ENCODE peak calls at places on chromosome 21, in six cellular contexts. R, C, D, W, X and G are unnamed samples.

GRCh38 chr21:27802816-27803475 is 836.1 kb upstream of the ADAMTS5 start:
- DNase-seq in R (no peak), C (no peak), D (no peak), W (no peak), X (peak), G (peak)

GRCh38 chr21:35737899-35738341 is 322.4 kb downstream of the SETD4 start:
- DNase-seq in R (peak), C (peak), D (no peak), W (no peak), X (peak), G (no peak)

GRCh38 chr21:42289926-42290325 is 25.3 kb downstream of the TFF3 start:
- DNase-seq in R (peak), C (peak), D (no peak), W (no peak), X (no peak), G (no peak)

GRCh38 chr21:39738566-39738965 is 6.4 kb upstream of the IGSF5 start:
- DNase-seq in R (no peak), C (no peak), D (no peak), W (no peak), X (no peak), G (no peak)

GRCh38 chr21:25708467-25709065 is 26.1 kb downstream of the ATP5PF start:
- DNase-seq in R (no peak), C (no peak), D (no peak), W (no peak), X (peak), G (peak)

GRCh38 chr21:25908495-25908894 is 173.7 kb downstream of the GABPA start:
- DNase-seq in R (no peak), C (no peak), D (no peak), W (no peak), X (no peak), G (no peak)

GRCh38 chr21:41227357-41228005 is 59.5 kb downstream of the BACE2 start:
- DNase-seq in R (no peak), C (no peak), D (no peak), W (no peak), X (no peak), G (no peak)

GRCh38 chr21:43188181-43188580 is 19.4 kb downstream of the CRYAA start:
- DNase-seq in R (no peak), C (no peak), D (peak), W (peak), X (no peak), G (no peak)

GRCh38 chr21:46118305-46118870 is 20.5 kb downstream of the COL6A2 start:
- DNase-seq in R (peak), C (peak), D (peak), W (peak), X (no peak), G (no peak)

GRCh38 chr21:35045539-35046222 is 3.4 kb downstream of the RUNX1 start:
- DNase-seq in R (no peak), C (no peak), D (no peak), W (no peak), X (no peak), G (no peak)

GRCh38 chr21:34930971-34931370 is 118.1 kb downstream of the RUNX1 start:
- DNase-seq in R (no peak), C (no peak), D (no peak), W (no peak), X (peak), G (peak)

GRCh38 chr21:36035381-36035791 is 24.9 kb downstream of the SETD4 start:
- DNase-seq in R (no peak), C (no peak), D (no peak), W (no peak), X (no peak), G (no peak)

GRCh38 chr21:28937737-28938136 is 54.9 kb downstream of the LTN1 start:
- DNase-seq in R (no peak), C (no peak), D (no peak), W (no peak), X (no peak), G (no peak)

GRCh38 chr21:16605588-16605987 is 875.8 kb downstream of the USP25 start:
- DNase-seq in R (no peak), C (no peak), D (no peak), W (no peak), X (no peak), G (no peak)

GRCh38 chr21:24220466-24220865 is 1386.8 kb downstream of the MRPL39 start:
- DNase-seq in R (no peak), C (no peak), D (no peak), W (no peak), X (no peak), G (no peak)

GRCh38 chr21:16969636-16970035 is 543.2 kb upstream of the CXADR start:
- DNase-seq in R (no peak), C (no peak), D (no peak), W (no peak), X (no peak), G (no peak)

DNA sequence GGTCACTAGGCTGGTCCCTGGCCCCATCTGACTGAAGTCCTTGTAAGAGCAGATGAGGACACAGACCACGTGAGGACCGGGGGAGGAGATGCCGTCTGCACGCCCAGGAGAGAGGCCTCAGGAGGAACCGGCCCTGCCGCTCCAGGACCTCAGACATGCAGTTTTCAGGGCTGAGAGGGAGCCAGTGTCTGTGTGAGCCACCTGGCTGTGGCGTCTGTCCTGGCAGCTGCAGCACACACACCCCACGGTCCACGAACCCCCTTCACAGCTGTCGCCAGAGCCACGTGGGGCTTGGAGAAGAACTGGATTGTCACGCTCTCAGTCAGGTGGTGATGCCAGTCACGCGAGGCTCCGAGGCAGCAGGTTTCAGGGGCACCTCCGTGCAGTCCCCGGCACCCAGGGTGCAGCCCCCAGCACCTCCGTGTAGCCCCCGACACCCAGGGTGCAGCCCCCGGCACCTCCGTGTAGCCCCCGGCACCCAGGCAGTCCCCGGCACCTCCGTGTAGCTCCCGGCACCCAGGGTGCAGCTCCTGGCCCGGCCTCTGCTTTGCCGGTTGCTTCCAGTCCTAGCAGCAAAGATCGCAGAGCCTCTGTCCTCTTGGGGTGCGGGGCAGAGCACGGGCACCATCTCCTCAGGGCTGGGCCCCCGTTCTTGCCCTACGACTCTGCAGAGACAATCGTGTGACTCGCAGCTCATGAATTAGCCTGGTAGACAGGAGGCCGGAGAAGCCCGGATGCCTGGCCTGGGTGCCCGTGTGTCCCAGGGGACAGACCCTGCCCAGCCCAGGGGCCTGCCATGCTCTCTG is 19.0 kb upstream of the SUMO3 start:
- DNase-seq in R (no peak), C (no peak), D (peak), W (no peak), X (peak), G (no peak)
- TF ChIP-seq CTCF in R (no peak), C (no peak), D (no peak), W (no peak), X (no peak), G (no peak)

GRCh38 chr21:33135925-33136324 is 66.0 kb downstream of the OLIG1 start:
- DNase-seq in R (no peak), C (no peak), D (no peak), W (no peak), X (no peak), G (no peak)
- TF ChIP-seq CTCF in R (no peak), C (no peak), D (no peak), W (no peak), X (no peak), G (no peak)

DNA sequence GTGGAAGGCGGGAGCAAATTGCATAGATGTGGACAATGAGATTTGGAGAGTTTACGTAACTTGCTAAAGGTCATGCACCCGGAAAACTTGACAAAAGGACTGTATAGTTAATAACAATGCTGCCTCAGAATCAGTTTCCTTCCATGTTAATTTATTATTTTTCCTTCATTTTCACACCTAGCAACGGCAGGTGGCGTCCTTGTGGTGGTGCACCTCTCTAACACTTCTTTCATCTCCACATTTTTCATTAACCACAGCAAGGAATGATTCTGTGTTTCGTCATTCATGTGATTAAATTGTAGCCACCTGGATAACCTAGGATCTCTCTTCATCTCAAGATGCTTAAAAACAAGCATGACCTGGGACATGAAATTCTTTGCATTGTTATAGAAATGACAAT is 2133.0 kb downstream of the NCAM2 start:
- DNase-seq in R (no peak), C (no peak), D (no peak), W (no peak), X (no peak), G (peak)
- TF ChIP-seq CTCF in R (peak), C (no peak), D (no peak), W (peak), X (no peak), G (peak)

DNA sequence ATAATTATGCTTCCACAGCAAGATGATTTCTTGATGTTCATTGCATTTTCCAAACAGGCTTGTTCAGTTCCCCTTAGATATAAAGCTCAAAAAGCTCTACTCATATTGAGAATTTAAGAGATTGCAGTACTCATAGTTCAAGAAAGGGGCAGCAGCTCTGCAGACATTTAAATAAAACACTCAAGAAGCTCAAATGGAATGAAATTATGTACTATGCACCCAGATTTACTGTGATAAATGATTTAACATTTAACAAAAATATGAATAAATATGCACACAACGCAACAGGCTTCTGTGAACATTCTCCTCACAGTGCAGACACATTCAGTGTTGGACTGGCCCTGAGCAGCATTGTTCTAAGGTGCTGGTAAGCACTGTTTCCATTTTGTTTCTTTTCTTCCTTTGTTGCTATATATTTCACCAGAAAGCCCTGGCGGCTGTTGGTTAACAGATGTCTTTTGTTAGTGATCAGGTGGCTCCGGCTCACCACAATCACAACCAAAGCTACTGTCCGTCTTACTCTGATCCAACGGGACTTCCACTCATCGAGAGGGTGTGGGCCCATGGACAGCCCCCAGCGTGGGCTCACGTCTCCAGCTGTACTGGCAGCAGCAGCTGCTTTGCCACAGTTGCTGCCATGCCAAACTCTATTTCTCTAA is 1440.3 kb downstream of the NCAM2 start:
- DNase-seq in R (no peak), C (no peak), D (no peak), W (no peak), X (no peak), G (no peak)
- TF ChIP-seq CTCF in R (no peak), C (no peak), D (no peak), W (no peak), X (no peak), G (no peak)

GRCh38 chr21:38129711-38130110 is 127.1 kb upstream of the KCNJ15 start:
- DNase-seq in R (no peak), C (no peak), D (no peak), W (no peak), X (no peak), G (no peak)

GRCh38 chr21:38123626-38124025 is 133.2 kb upstream of the KCNJ15 start:
- DNase-seq in R (no peak), C (no peak), D (no peak), W (no peak), X (no peak), G (no peak)

GRCh38 chr21:38120984-38121855 is 135.6 kb upstream of the KCNJ15 start:
- DNase-seq in R (no peak), C (no peak), D (no peak), W (no peak), X (no peak), G (no peak)

GRCh38 chr21:38121888-38122705 is 134.7 kb upstream of the KCNJ15 start:
- DNase-seq in R (no peak), C (no peak), D (no peak), W (no peak), X (no peak), G (peak)

GRCh38 chr21:38126677-38127271 is 130.0 kb upstream of the KCNJ15 start:
- DNase-seq in R (peak), C (peak), D (no peak), W (peak), X (peak), G (peak)
- TF ChIP-seq CTCF in R (peak), C (peak), D (no peak), W (peak), X (peak), G (peak)

DNA sequence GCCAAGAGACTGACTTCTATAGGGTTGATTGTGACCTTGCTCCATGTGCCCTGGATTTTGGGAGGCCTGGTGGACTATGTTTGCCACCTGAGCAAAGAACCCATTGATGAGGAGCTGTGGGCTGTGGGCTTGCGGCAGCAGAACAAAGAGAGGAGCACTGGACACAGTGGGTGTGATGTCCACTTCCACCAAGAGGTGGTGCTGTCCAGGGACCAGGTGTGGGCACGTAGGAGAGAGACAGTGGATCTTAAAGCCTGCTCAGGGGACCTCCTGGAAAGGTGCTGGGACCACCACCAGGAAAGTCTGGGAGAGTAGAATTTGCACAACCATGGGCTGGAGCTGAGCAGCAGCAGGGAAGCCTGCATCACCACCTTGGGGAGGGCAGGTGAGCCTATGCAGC is 106.7 kb upstream of the ETS2 start:
- DNase-seq in R (no peak), C (no peak), D (no peak), W (no peak), X (no peak), G (no peak)
- TF ChIP-seq CTCF in R (peak), C (no peak), D (no peak), W (peak), X (peak), G (no peak)